ENCODE peak calls at places on chromosomes 6 and 20, in four cellular contexts. One of them, this sample, is unnamed.

GRCh38 chr20:43658068-43658722 is 8.7 kb upstream of the MYBL2 start:
- DNase-seq in transverse colon: no peak
- DNase-seq in MCF 10A: peak; percentile 37
- DNase-seq in AG09319: no peak
- DNase-seq in this sample: no peak

GRCh38 chr6:142883011-142883410 is 62.0 kb downstream of the HIVEP2 start:
- DNase-seq in AG09319: no peak
- DNase-seq in transverse colon: no peak
- DNase-seq in MCF 10A: no peak
- DNase-seq in this sample: no peak

GRCh38 chr6:168274046-168274952 is 45.3 kb downstream of the DACT2 start:
- DNase-seq in AG09319: no peak
- DNase-seq in transverse colon: peak; percentile 69
- DNase-seq in MCF 10A: no peak
- DNase-seq in this sample: no peak

GRCh38 chr6:3276174-3277167 is 17.7 kb downstream of the PSMG4 start:
- DNase-seq in transverse colon: no peak
- DNase-seq in AG09319: no peak
- DNase-seq in MCF 10A: no peak
- DNase-seq in this sample: no peak

GRCh38 chr20:44664127-44664526 is 12.6 kb upstream of the ADA start:
- DNase-seq in MCF 10A: no peak
- DNase-seq in transverse colon: no peak
- DNase-seq in AG09319: no peak
- DNase-seq in this sample: no peak

GRCh38 chr6:140671926-140672325 is 1297.5 kb upstream of the CITED2 start:
- DNase-seq in transverse colon: no peak
- DNase-seq in AG09319: no peak
- DNase-seq in MCF 10A: peak; percentile 26
- DNase-seq in this sample: no peak

GRCh38 chr6:26432622-26433021 is 7.7 kb upstream of the BTN3A3 start:
- DNase-seq in AG09319: no peak
- DNase-seq in MCF 10A: peak; percentile 51
- DNase-seq in transverse colon: no peak
- DNase-seq in this sample: no peak

GRCh38 chr6:47188588-47189021 is 121.1 kb downstream of the TNFRSF21 start:
- DNase-seq in MCF 10A: peak; percentile 90
- DNase-seq in transverse colon: peak; percentile 70
- DNase-seq in AG09319: no peak
- DNase-seq in this sample: no peak

GRCh38 chr20:1841554-1842140 is 53.6 kb upstream of the SIRPA start:
- DNase-seq in AG09319: no peak
- DNase-seq in MCF 10A: peak; percentile 74
- DNase-seq in transverse colon: peak; percentile 35
- DNase-seq in this sample: no peak

GRCh38 chr6:159761135-159761872 is 541 bp upstream of the ACAT2 start:
- DNase-seq in AG09319: no peak
- DNase-seq in MCF 10A: peak; percentile 14
- DNase-seq in transverse colon: peak; percentile 31
- DNase-seq in this sample: peak; percentile 50

GRCh38 chr20:46255440-46256104 is 52.7 kb downstream of the CDH22 start:
- DNase-seq in transverse colon: peak; percentile 87
- DNase-seq in MCF 10A: peak; percentile 89
- DNase-seq in AG09319: no peak
- DNase-seq in this sample: peak; percentile 26

GRCh38 chr6:140371360-140371870 is 997.0 kb upstream of the CITED2 start:
- DNase-seq in MCF 10A: no peak
- DNase-seq in AG09319: no peak
- DNase-seq in transverse colon: no peak
- DNase-seq in this sample: no peak

GRCh38 chr6:148999921-149000589 is 253.2 kb downstream of the UST start:
- DNase-seq in AG09319: peak; percentile 25
- DNase-seq in transverse colon: peak; percentile 26
- DNase-seq in MCF 10A: peak; percentile 85
- DNase-seq in this sample: no peak

GRCh38 chr6:107628878-107629277 is 139.0 kb downstream of the SOBP start:
- DNase-seq in transverse colon: no peak
- DNase-seq in MCF 10A: no peak
- DNase-seq in AG09319: no peak
- DNase-seq in this sample: no peak

GRCh38 chr20:53658973-53659372 is 65.3 kb upstream of the ZNF217 start:
- DNase-seq in MCF 10A: peak; percentile 21
- DNase-seq in AG09319: no peak
- DNase-seq in transverse colon: no peak
- DNase-seq in this sample: no peak

GRCh38 chr6:46325561-46326525 is 155.1 kb upstream of the ENPP5 start:
- DNase-seq in MCF 10A: peak; percentile 42
- DNase-seq in transverse colon: no peak
- DNase-seq in AG09319: peak; percentile 50
- DNase-seq in this sample: no peak

GRCh38 chr6:63066053-63066704 is 145.1 kb upstream of the FKBP1C start:
- DNase-seq in transverse colon: no peak
- DNase-seq in MCF 10A: peak; percentile 46
- DNase-seq in AG09319: no peak
- DNase-seq in this sample: no peak
- TF ChIP-seq CTCF in transverse colon: peak; percentile 33
- TF ChIP-seq CTCF in MCF 10A: peak; percentile 27
- TF ChIP-seq CTCF in AG09319: no peak
- TF ChIP-seq CTCF in this sample: no peak

DNA sequence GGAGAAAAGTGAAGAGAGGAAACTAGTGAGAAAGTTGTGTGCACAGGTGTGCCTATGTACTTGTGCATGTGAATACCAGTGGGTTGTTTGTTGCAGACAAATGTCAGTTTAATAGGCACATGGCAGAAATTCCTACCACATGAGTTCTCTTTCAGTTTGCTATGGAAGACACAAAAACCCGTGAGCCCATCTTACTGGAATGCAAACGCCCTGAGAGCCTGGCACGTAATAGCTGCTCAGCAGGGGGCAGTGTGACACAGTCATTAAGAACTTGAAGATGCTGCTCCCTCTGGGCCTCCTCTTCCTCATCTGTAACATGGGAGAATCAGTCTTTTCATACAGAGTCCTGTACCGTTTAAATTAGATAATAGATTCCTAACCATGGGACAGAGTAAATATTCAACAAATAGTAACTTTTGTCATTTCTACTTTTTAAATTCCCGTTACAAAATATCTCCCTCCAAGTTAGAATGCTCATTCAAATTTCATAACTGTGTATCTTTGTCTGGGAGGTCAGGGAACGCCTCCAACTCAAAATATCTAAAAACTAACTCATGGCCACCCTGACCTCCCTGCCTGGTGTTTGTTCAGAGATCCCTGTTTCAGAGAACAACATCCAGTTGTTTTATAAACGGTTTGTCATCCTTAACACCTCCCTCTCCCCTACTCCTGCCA is 802.9 kb downstream of the MAFB start:
- DNase-seq in MCF 10A: peak; percentile 80
- DNase-seq in transverse colon: peak; percentile 47
- DNase-seq in AG09319: peak; percentile 61
- DNase-seq in this sample: peak; percentile 65
- TF ChIP-seq CTCF in MCF 10A: peak; percentile 58
- TF ChIP-seq CTCF in transverse colon: peak; percentile 43
- TF ChIP-seq CTCF in AG09319: peak; percentile 69
- TF ChIP-seq CTCF in this sample: peak; percentile 67

GRCh38 chr20:61045876-61046585 is 206.0 kb upstream of the CDH4 start:
- DNase-seq in AG09319: no peak
- DNase-seq in transverse colon: no peak
- DNase-seq in MCF 10A: no peak
- DNase-seq in this sample: no peak

GRCh38 chr20:61043681-61044080 is 208.4 kb upstream of the CDH4 start:
- DNase-seq in AG09319: no peak
- DNase-seq in MCF 10A: no peak
- DNase-seq in transverse colon: no peak
- DNase-seq in this sample: no peak

GRCh38 chr20:61045091-61045490 is 207.0 kb upstream of the CDH4 start:
- DNase-seq in transverse colon: no peak
- DNase-seq in MCF 10A: no peak
- DNase-seq in AG09319: no peak
- DNase-seq in this sample: no peak

GRCh38 chr20:61042501-61043385 is 209.3 kb upstream of the CDH4 start:
- DNase-seq in transverse colon: no peak
- DNase-seq in AG09319: no peak
- DNase-seq in MCF 10A: no peak
- DNase-seq in this sample: no peak

DNA sequence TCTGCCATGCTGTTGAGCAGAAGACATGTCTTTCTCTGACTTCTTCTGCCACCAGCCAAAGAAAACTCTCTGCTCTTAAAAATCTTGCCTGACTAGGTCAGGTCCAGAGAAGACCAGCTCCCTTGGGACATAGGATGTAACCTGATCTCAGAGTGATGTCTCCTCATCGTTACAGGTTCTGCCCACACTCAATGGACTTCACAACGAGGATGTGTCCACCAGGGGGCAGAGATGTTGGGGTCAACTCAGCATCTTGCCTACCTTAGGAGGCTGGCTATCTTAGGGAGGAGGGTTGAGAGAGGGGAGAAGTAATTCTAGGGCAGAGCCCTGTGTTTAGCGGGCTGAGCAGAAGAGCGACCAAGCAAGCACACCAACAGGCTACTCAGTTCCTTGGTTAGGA is 207.6 kb upstream of the CDH4 start:
- DNase-seq in transverse colon: no peak
- DNase-seq in MCF 10A: peak; percentile 11
- DNase-seq in AG09319: no peak
- DNase-seq in this sample: no peak
- TF ChIP-seq CTCF in transverse colon: no peak
- TF ChIP-seq CTCF in MCF 10A: no peak
- TF ChIP-seq CTCF in AG09319: no peak
- TF ChIP-seq CTCF in this sample: peak; percentile 22

GRCh38 chr6:1802495-1803395 is 193.0 kb downstream of the FOXC1 start:
- DNase-seq in MCF 10A: no peak
- DNase-seq in AG09319: no peak
- DNase-seq in transverse colon: no peak
- DNase-seq in this sample: no peak
- TF ChIP-seq CTCF in MCF 10A: no peak
- TF ChIP-seq CTCF in AG09319: no peak
- TF ChIP-seq CTCF in transverse colon: no peak
- TF ChIP-seq CTCF in this sample: no peak

DNA sequence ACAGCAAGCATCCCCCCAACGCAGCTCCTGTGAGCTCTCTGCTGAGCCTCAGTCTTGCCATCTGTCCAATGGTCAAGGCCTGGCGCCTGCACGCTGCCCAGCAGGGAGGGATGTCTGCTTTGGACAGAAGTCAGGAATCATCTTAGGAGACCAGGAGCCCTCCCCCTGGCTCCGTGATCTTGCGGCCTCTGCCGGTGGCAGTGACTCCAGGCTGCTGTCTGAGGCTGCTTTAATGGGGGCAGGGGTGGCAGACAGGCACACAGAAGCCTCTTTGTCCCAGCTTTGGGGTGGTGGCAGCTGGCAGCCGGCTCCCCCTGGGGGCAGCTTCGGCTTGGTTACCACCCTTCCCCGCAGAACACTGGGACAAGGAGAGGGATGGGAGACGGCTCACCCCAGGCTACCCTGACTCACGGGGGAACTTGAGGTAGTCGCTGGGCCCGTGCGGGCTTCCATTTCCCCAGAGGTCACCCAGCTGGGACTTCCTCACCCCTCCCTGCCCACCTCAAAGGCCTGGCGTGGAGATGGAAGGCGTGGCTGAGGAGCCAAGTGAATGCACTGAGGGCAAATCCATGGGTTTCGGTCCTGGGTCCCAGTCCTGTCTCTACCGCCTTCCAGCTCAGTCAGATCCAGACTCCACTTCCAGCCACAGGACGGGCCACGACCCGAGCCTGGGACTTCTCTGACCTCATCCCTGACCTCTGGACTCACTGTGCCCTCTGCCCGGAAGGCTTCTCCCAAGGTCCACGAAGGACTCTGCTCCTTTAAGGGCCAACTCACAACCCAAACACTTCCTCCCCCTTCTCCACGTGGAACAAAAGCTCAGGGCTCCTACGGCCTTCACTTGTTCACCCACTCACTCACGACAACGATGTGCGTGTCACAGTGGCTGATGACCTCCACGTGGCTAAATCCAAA is 14.8 kb downstream of the PEDS1 start:
- DNase-seq in AG09319: no peak
- DNase-seq in MCF 10A: peak; percentile 38
- DNase-seq in transverse colon: no peak
- DNase-seq in this sample: no peak
- TF ChIP-seq CTCF in AG09319: no peak
- TF ChIP-seq CTCF in MCF 10A: no peak
- TF ChIP-seq CTCF in transverse colon: no peak
- TF ChIP-seq CTCF in this sample: no peak

DNA sequence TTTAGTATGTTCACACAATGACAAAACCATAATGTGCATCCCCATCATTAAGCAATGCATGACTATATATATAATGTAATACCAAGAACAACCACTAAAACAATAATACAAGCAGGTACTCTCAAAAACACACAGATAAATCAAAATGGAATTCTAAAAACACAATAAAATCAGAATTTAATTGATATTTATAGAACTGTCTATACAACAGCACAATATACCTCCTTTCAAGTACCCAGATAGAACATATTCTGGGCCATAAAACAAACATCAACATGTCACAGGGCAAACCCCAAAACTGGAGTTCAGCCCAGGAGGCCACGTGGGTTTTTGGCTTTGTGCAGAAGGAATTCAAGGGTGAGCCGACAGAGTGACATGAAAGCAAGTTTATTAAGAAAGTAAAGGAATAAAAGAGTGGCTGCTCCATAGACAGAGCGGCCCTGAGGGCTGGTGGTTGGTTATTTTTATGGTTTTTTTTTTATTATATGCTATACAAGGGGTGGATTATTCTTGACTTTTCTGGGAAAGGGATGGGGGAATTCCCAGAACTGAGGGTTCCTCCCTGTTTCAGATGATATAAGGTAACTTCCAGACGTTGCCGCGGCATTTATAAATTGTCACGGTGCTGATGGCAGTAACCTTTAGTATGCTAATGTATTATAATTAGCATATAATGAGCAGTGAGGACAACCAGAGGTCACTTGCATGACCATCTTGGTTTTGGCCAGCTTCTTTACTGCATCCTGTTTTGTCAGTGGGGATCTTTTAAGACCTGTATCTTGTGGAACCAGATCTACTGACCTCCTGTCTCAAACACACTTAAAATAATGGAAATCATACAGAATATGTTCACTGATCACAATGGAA is 5.6 kb downstream of the RAB23 start:
- DNase-seq in MCF 10A: peak; percentile 63
- DNase-seq in transverse colon: peak; percentile 53
- DNase-seq in AG09319: no peak
- DNase-seq in this sample: no peak
- TF ChIP-seq CTCF in MCF 10A: peak; percentile 30
- TF ChIP-seq CTCF in transverse colon: peak; percentile 36
- TF ChIP-seq CTCF in AG09319: no peak
- TF ChIP-seq CTCF in this sample: peak; percentile 51

DNA sequence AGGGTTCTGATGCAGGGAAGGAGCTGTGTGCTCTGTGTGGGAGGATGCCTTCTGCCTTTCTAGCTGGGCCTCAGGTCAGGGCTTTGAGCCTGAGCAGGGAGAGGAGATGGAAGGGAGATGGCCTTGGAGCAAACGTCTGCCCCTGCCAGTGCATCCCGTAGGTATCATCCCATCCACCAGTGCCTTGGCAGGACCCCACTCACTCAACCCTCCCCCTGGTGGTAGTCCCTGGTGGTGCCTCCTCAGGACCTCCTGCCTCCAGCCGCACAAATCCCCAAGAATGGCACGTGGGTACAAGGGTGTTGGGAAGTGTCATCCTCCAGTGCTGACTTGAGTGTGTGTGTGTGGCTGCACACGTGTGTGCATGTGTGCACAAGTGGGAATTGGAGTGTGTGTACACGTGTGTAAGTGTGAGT is 23.1 kb upstream of the MICB start:
- DNase-seq in transverse colon: no peak
- DNase-seq in AG09319: no peak
- DNase-seq in MCF 10A: no peak
- DNase-seq in this sample: no peak
- TF ChIP-seq CTCF in transverse colon: peak; percentile 13
- TF ChIP-seq CTCF in AG09319: peak; percentile 13
- TF ChIP-seq CTCF in MCF 10A: no peak
- TF ChIP-seq CTCF in this sample: peak; percentile 44

GRCh38 chr6:28769626-28770402 is 154.0 kb downstream of the TRIM27 start:
- DNase-seq in transverse colon: no peak
- DNase-seq in AG09319: no peak
- DNase-seq in MCF 10A: peak; percentile 68
- DNase-seq in this sample: peak; percentile 61
- TF ChIP-seq CTCF in transverse colon: no peak
- TF ChIP-seq CTCF in AG09319: no peak
- TF ChIP-seq CTCF in MCF 10A: peak; percentile 55
- TF ChIP-seq CTCF in this sample: no peak